ENCODE peak calls at places on chromosomes 7 and 10, in ten cellular contexts. E is sigmoid colon, X is non-pigmented ciliary epithelial cell, S is NCI-H1092, Y is Ammon's horn, G is NCI-H774, K is NCI-H1694, D is progenitor cell of endocrine pancreas, H is WTC11, U is ACHN. T is an unnamed sample.

GRCh38 chr7:7681936-7682329 is 36.5 kb downstream of the RPA3 start:
- DNase-seq in E (no peak), X (no peak), S (no peak), Y (no peak), G (no peak), K (no peak), D (no peak), H (no peak), U (no peak), T (peak)

GRCh38 chr7:31019509-31019908 is 32.6 kb upstream of the ADCYAP1R1 start:
- DNase-seq in E (no peak), X (no peak), S (no peak), Y (no peak), G (no peak), K (no peak), D (no peak), H (no peak), U (no peak), T (no peak)

GRCh38 chr7:123538897-123539296 is 4.5 kb upstream of the IQUB start:
- DNase-seq in E (no peak), X (no peak), S (no peak), Y (no peak), G (no peak), K (no peak), D (no peak), H (no peak), U (peak), T (no peak)

GRCh38 chr10:14623931-14624330 is 150.8 kb downstream of the FAM107B start:
- DNase-seq in E (no peak), X (no peak), S (peak), Y (no peak), G (peak), K (no peak), D (no peak), H (no peak), U (no peak), T (no peak)

GRCh38 chr7:149625339-149625946 is 127.8 kb upstream of the ZNF746 start:
- DNase-seq in E (peak), X (no peak), S (peak), Y (peak), G (peak), K (peak), D (peak), H (peak), U (no peak), T (no peak)

GRCh38 chr10:117699436-117700075 is 157.0 kb downstream of the EMX2 start:
- DNase-seq in E (no peak), X (no peak), S (no peak), Y (no peak), G (no peak), K (no peak), D (no peak), H (no peak), U (no peak), T (no peak)

GRCh38 chr10:63376560-63377304 is 89.0 kb downstream of the JMJD1C start:
- DNase-seq in E (no peak), X (peak), S (no peak), Y (no peak), G (no peak), K (no peak), D (no peak), H (no peak), U (no peak), T (no peak)

GRCh38 chr7:115068220-115068619 is 146.3 kb downstream of the MDFIC start:
- DNase-seq in E (no peak), X (no peak), S (no peak), Y (no peak), G (no peak), K (no peak), D (no peak), H (no peak), U (no peak), T (no peak)

GRCh38 chr7:98307971-98308466 is 26.5 kb downstream of the BRI3 start:
- DNase-seq in E (no peak), X (no peak), S (no peak), Y (no peak), G (no peak), K (no peak), D (no peak), H (no peak), U (no peak), T (no peak)

GRCh38 chr7:153886506-153887391 is 165.4 kb upstream of the DPP6 start:
- DNase-seq in E (peak), X (no peak), S (peak), Y (peak), G (no peak), K (no peak), D (no peak), H (no peak), U (no peak), T (no peak)

GRCh38 chr7:150901160-150902035 is 49.1 kb downstream of the AOC1 start:
- DNase-seq in E (no peak), X (no peak), S (peak), Y (peak), G (no peak), K (peak), D (no peak), H (no peak), U (no peak), T (no peak)

GRCh38 chr10:61621538-61622150 is 41.1 kb upstream of the CABCOCO1 start:
- DNase-seq in E (no peak), X (no peak), S (peak), Y (no peak), G (peak), K (peak), D (no peak), H (no peak), U (no peak), T (peak)

GRCh38 chr7:471866-472639 is 47.6 kb downstream of the PDGFA start:
- DNase-seq in E (peak), X (peak), S (no peak), Y (peak), G (no peak), K (no peak), D (no peak), H (peak), U (no peak), T (no peak)

GRCh38 chr7:46383605-46384004 is 462.5 kb upstream of the IGFBP3 start:
- DNase-seq in E (no peak), X (no peak), S (no peak), Y (no peak), G (no peak), K (no peak), D (no peak), H (no peak), U (no peak), T (no peak)

GRCh38 chr7:64849250-64849923 is 53.7 kb upstream of the ZNF273 start:
- DNase-seq in E (no peak), X (peak), S (no peak), Y (peak), G (peak), K (no peak), D (no peak), H (no peak), U (no peak), T (peak)

GRCh38 chr10:11919271-11919670 is 96.1 kb downstream of the PROSER2 start:
- DNase-seq in E (no peak), X (no peak), S (no peak), Y (no peak), G (no peak), K (no peak), D (no peak), H (no peak), U (no peak), T (no peak)

GRCh38 chr10:86481761-86482160 is 39.8 kb downstream of the WAPL start:
- DNase-seq in E (no peak), X (no peak), S (no peak), Y (no peak), G (no peak), K (no peak), D (no peak), H (no peak), U (no peak), T (no peak)

GRCh38 chr7:99551329-99551728 is 585 bp downstream of the FAM200A start:
- DNase-seq in E (no peak), X (no peak), S (no peak), Y (no peak), G (no peak), K (no peak), D (no peak), H (no peak), U (no peak), T (no peak)

GRCh38 chr10:102815790-102816549 is 21.2 kb downstream of the CYP17A1 start:
- DNase-seq in E (peak), X (peak), S (no peak), Y (peak), G (no peak), K (no peak), D (no peak), H (no peak), U (no peak), T (no peak)

GRCh38 chr10:106705576-106706526 is 458.7 kb downstream of the SORCS1 start:
- DNase-seq in E (peak), X (peak), S (peak), Y (peak), G (no peak), K (peak), D (peak), H (peak), U (peak), T (peak)

GRCh38 chr7:142250705-142251104 is 7.2 kb downstream of the PRSS58 start:
- DNase-seq in E (no peak), X (no peak), S (no peak), Y (no peak), G (no peak), K (no peak), D (no peak), H (no peak), U (peak), T (no peak)

GRCh38 chr7:138801256-138801655 is 3.3 kb upstream of the ATP6V0A4 start:
- DNase-seq in E (no peak), X (no peak), S (no peak), Y (peak), G (no peak), K (no peak), D (no peak), H (no peak), U (no peak), T (no peak)

GRCh38 chr10:29395409-29395808 is 106.5 kb downstream of the LYZL1 start:
- DNase-seq in E (no peak), X (no peak), S (no peak), Y (no peak), G (no peak), K (no peak), D (no peak), H (no peak), U (no peak), T (no peak)

T was measured in NCI-H1436 treated with DMSO at 0.1 percent for 48 hours.